ENCODE peak calls at places on chromosome 17, in four cellular contexts. Y, L, Z and A are unnamed samples.

GRCh38 chr17:17305282-17305801 is 2.2 kb downstream of the NT5M start:
- DNase-seq in L (peak), Z (no peak), Y (peak), A (peak)

GRCh38 chr17:32813021-32813420 is 63.9 kb downstream of the MYO1D start:
- DNase-seq in Z (no peak), L (no peak), Y (no peak), A (no peak)

GRCh38 chr17:72588961-72589360 is 468.1 kb downstream of the SOX9 start:
- DNase-seq in Z (peak), L (no peak), Y (no peak), A (no peak)

GRCh38 chr17:41888332-41888965 is 23.2 kb upstream of the KLHL11 start:
- DNase-seq in Y (no peak), Z (no peak), L (no peak), A (no peak)

GRCh38 chr17:19254651-19255050 is 17.5 kb downstream of the EPN2 start:
- DNase-seq in Z (no peak), L (no peak), Y (no peak), A (no peak)

GRCh38 chr17:67636841-67637240 is 80.9 kb upstream of the NOL11 start:
- DNase-seq in L (no peak), Z (peak), Y (no peak), A (no peak)

GRCh38 chr17:14297161-14297851 is 3.6 kb upstream of the HS3ST3B1 start:
- DNase-seq in Y (no peak), L (no peak), Z (no peak), A (peak)

GRCh38 chr17:39823407-39824054 is 40.6 kb downstream of the IKZF3 start:
- DNase-seq in Y (no peak), L (no peak), Z (no peak), A (no peak)

GRCh38 chr17:50872710-50873424 is 6.7 kb upstream of the TOB1 start:
- DNase-seq in L (no peak), Y (no peak), Z (peak), A (no peak)

GRCh38 chr17:4010754-4011153 is 46.5 kb upstream of the ATP2A3 start:
- DNase-seq in L (no peak), Z (no peak), Y (no peak), A (no peak)

GRCh38 chr17:44769230-44769629 is 10.4 kb downstream of the ADAM11 start:
- DNase-seq in Y (no peak), L (no peak), Z (no peak), A (no peak)

GRCh38 chr17:5975651-5976050 is 94.5 kb upstream of the WSCD1 start:
- DNase-seq in Y (no peak), L (no peak), Z (no peak), A (no peak)

GRCh38 chr17:18105595-18105994 is 3.0 kb upstream of the MYO15A start:
- DNase-seq in Y (no peak), L (no peak), Z (no peak), A (no peak)

GRCh38 chr17:66975614-66976378 is 11.3 kb downstream of the CACNG4 start:
- DNase-seq in L (no peak), Z (no peak), Y (peak), A (no peak)

GRCh38 chr17:37535906-37536305 is 46.2 kb downstream of the DUSP14 start:
- DNase-seq in Z (no peak), Y (no peak), L (no peak), A (no peak)

GRCh38 chr17:45364531-45365390 is 47.9 kb upstream of the MAP3K14 start:
- DNase-seq in Z (peak), Y (no peak), L (no peak), A (peak)

GRCh38 chr17:47902039-47902744 is 6.2 kb downstream of the SP2 start:
- DNase-seq in L (no peak), Z (no peak), Y (peak), A (no peak)

GRCh38 chr17:78407387-78407990 is 29.0 kb downstream of the PGS1 start:
- DNase-seq in Y (no peak), L (no peak), Z (peak), A (no peak)

GRCh38 chr17:81191116-81191515 is 25.1 kb upstream of the AATK start:
- DNase-seq in Z (no peak), Y (no peak), L (no peak), A (no peak)

GRCh38 chr17:72985882-72986720 is 106.4 kb downstream of the SLC39A11 start:
- DNase-seq in Y (peak), Z (peak), L (peak), A (peak)

GRCh38 chr17:40515011-40515410 is 13.6 kb upstream of the TNS4 start:
- DNase-seq in L (no peak), Z (no peak), Y (no peak), A (no peak)

GRCh38 chr17:66715745-66716156 is 119.2 kb upstream of the CACNG5 start:
- DNase-seq in Y (no peak), Z (peak), L (peak), A (peak)

GRCh38 chr17:42354956-42355843 is 33.0 kb downstream of the STAT3 start:
- DNase-seq in Z (no peak), L (no peak), Y (no peak), A (no peak)

GRCh38 chr17:58381124-58381838 is 29.3 kb upstream of the SUPT4H1 start:
- DNase-seq in Z (no peak), Y (no peak), L (no peak), A (no peak)
- TF ChIP-seq MXI1 in Z (no peak), Y (no peak), L (no peak), A (no peak)

GRCh38 chr17:7859028-7859427 is 1.2 kb downstream of the CYB5D1 start:
- DNase-seq in Z (no peak), L (no peak), Y (no peak), A (no peak)

GRCh38 chr17:7857724-7858486 is at the start of gene CYB5D1:
- DNase-seq in Y (peak), L (no peak), Z (peak), A (peak)

GRCh38 chr17:7864995-7865650 is 7.3 kb downstream of the CYB5D1 start:
- DNase-seq in Z (no peak), L (no peak), Y (no peak), A (no peak)

GRCh38 chr17:7858487-7858832 is 657 bp downstream of the CYB5D1 start:
- DNase-seq in Z (peak), L (no peak), Y (peak), A (no peak)

GRCh38 chr17:7862692-7863437 is 5.1 kb downstream of the CYB5D1 start:
- DNase-seq in Y (peak), L (no peak), Z (peak), A (peak)
- TF ChIP-seq RCOR1 in Y (no peak), L (no peak), Z (no peak), A (no peak)

GRCh38 chr17:76500074-76500744 is 1.0 kb downstream of the RHBDF2 start:
- DNase-seq in Y (no peak), L (no peak), Z (no peak), A (no peak)
- TF ChIP-seq CTCF in Y (no peak), L (no peak), Z (no peak), A (no peak)

DNA sequence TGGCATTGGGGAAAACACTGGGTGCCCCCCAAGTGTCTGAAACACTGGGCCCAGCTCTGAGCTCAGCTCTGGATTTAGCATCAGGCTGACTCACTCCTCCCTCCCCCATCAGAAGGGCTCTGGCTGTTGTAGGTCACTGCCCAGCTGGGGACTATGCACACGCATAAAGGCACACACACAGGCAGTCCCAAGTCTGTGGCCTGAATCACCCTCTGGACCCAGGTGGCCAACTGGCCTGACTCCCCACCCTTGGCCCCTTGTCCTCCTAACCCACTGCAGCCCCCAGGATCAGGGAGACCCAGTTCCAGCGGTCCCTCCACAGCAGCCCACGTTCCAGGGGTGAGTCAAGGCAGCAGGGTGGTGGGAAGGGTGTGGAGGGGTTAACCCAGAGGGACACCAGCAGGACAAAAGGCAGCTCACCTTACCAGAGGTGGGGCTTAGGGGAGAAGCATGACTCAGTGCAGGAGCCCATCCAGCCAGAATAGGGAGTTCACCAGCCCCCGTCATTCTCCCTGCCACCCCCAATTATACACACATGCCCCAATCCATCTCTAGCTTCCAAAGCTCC is 47.0 kb downstream of the MYO18A start:
- DNase-seq in Z (peak), L (no peak), Y (peak), A (no peak)
- TF ChIP-seq MXI1 in Z (no peak), L (no peak), Y (no peak), A (no peak)